ENCODE peak calls at places on chromosomes 13 and 19, in seven cellular contexts. T, G, D, S, E, I and H are unnamed samples.

GRCh38 chr19:46218160-46218559 is 11.4 kb upstream of the IGFL1 start:
- DNase-seq in T (no peak), G (no peak), D (no peak), S (no peak), E (no peak), I (no peak), H (peak)

GRCh38 chr13:46675016-46675415 is 121.9 kb downstream of the ESD start:
- DNase-seq in T (no peak), G (no peak), D (no peak), S (no peak), E (no peak), I (no peak), H (no peak)

GRCh38 chr19:16118489-16119033 is 6.9 kb downstream of the RAB8A start:
- DNase-seq in T (no peak), G (no peak), D (no peak), S (no peak), E (no peak), I (no peak), H (no peak)

GRCh38 chr13:92187378-92187989 is 789.1 kb downstream of the GPC5 start:
- DNase-seq in T (no peak), G (no peak), D (no peak), S (peak), E (peak), I (no peak), H (peak)

GRCh38 chr19:29275266-29275665 is 62.3 kb upstream of the UQCRFS1 start:
- DNase-seq in T (peak), G (no peak), D (no peak), S (no peak), E (no peak), I (no peak), H (no peak)

GRCh38 chr19:1315470-1316166 is 29.9 kb downstream of the EFNA2 start:
- DNase-seq in T (no peak), G (peak), D (peak), S (peak), E (peak), I (peak), H (peak)

GRCh38 chr13:90872491-90873025 is 474.9 kb upstream of the MIR17HG start:
- DNase-seq in T (no peak), G (no peak), D (no peak), S (no peak), E (no peak), I (no peak), H (no peak)

GRCh38 chr19:11639245-11639601 is 41.9 kb downstream of the ZNF627 start:
- DNase-seq in T (no peak), G (no peak), D (no peak), S (no peak), E (no peak), I (no peak), H (no peak)

GRCh38 chr13:30398601-30399072 is 23.7 kb upstream of the UBE2L5 start:
- DNase-seq in T (no peak), G (no peak), D (peak), S (no peak), E (peak), I (no peak), H (peak)

GRCh38 chr19:42198676-42199439 is 18.6 kb downstream of the DEDD2 start:
- DNase-seq in T (no peak), G (no peak), D (no peak), S (no peak), E (no peak), I (no peak), H (no peak)

GRCh38 chr13:49183672-49184315 is 36.3 kb upstream of the MLNR start:
- DNase-seq in T (no peak), G (no peak), D (no peak), S (no peak), E (no peak), I (no peak), H (peak)

GRCh38 chr19:24029941-24030636 is 56.9 kb upstream of the ZNF254 start:
- DNase-seq in T (no peak), G (no peak), D (no peak), S (no peak), E (no peak), I (no peak), H (no peak)

GRCh38 chr19:38005224-38005614 is 98.2 kb downstream of the SIPA1L3 start:
- DNase-seq in T (peak), G (no peak), D (no peak), S (no peak), E (no peak), I (no peak), H (no peak)

GRCh38 chr19:45179063-45179847 is 671 bp downstream of the BLOC1S3 start:
- DNase-seq in T (no peak), G (peak), D (peak), S (no peak), E (peak), I (no peak), H (peak)

GRCh38 chr19:21022996-21023395 is 2.5 kb downstream of the ZNF430 start:
- DNase-seq in T (no peak), G (no peak), D (no peak), S (no peak), E (peak), I (no peak), H (peak)

GRCh38 chr13:45718063-45718462 is 15.9 kb downstream of the CBY2 start:
- DNase-seq in T (no peak), G (no peak), D (no peak), S (peak), E (peak), I (no peak), H (peak)

GRCh38 chr13:104310861-104311260 is 1244.6 kb upstream of the SLC10A2 start:
- DNase-seq in T (no peak), G (no peak), D (no peak), S (no peak), E (no peak), I (no peak), H (no peak)

GRCh38 chr19:27975419-27976005 is 1237.4 kb downstream of the UQCRFS1 start:
- DNase-seq in T (no peak), G (no peak), D (no peak), S (no peak), E (no peak), I (no peak), H (no peak)

GRCh38 chr19:7179917-7180306 is 110.4 kb downstream of the ZNF557 start:
- DNase-seq in T (no peak), G (no peak), D (no peak), S (no peak), E (no peak), I (no peak), H (no peak)

GRCh38 chr19:10433131-10433536 is 12.8 kb downstream of the PDE4A start:
- DNase-seq in T (no peak), G (no peak), D (no peak), S (no peak), E (no peak), I (no peak), H (no peak)

GRCh38 chr19:35038623-35039512 is 2.7 kb upstream of the HPN start:
- DNase-seq in T (no peak), G (no peak), D (no peak), S (no peak), E (peak), I (peak), H (no peak)

GRCh38 chr13:107993239-107993948 is 221.9 kb downstream of the LIG4 start:
- DNase-seq in T (no peak), G (no peak), D (no peak), S (no peak), E (no peak), I (no peak), H (no peak)

GRCh38 chr19:31572671-31573298 is 223.5 kb upstream of the TSHZ3 start:
- DNase-seq in T (peak), G (no peak), D (no peak), S (no peak), E (no peak), I (no peak), H (no peak)

GRCh38 chr19:2492870-2493269 is 16.9 kb downstream of the GADD45B start:
- DNase-seq in T (no peak), G (no peak), D (no peak), S (no peak), E (no peak), I (no peak), H (no peak)

GRCh38 chr19:17641181-17641580 is 47.0 kb downstream of the UNC13A start:
- DNase-seq in T (no peak), G (no peak), D (no peak), S (no peak), E (no peak), I (no peak), H (no peak)

GRCh38 chr19:47005873-47006272 is 13.8 kb upstream of the NPAS1 start:
- DNase-seq in T (no peak), G (no peak), D (no peak), S (no peak), E (no peak), I (no peak), H (no peak)

GRCh38 chr19:58559275-58560006 is 1.0 kb upstream of the UBE2M start:
- DNase-seq in T (peak), G (peak), D (peak), S (peak), E (peak), I (peak), H (peak)

GRCh38 chr19:38596057-38596981 is 21.4 kb downstream of the MAP4K1 start:
- DNase-seq in T (no peak), G (no peak), D (peak), S (peak), E (no peak), I (no peak), H (no peak)

GRCh38 chr19:18861235-18861634 is 29.5 kb downstream of the UPF1 start:
- DNase-seq in T (no peak), G (no peak), D (no peak), S (no peak), E (no peak), I (no peak), H (no peak)

GRCh38 chr13:70388935-70389334 is 280.7 kb upstream of the KLHL1 start:
- DNase-seq in T (no peak), G (no peak), D (no peak), S (no peak), E (no peak), I (no peak), H (no peak)

GRCh38 chr13:84917252-84917878 is 881.9 kb downstream of the SLITRK6 start:
- DNase-seq in T (no peak), G (no peak), D (no peak), S (no peak), E (peak), I (no peak), H (peak)

GRCh38 chr13:20713751-20714150 is 10.3 kb downstream of the IL17D start:
- DNase-seq in T (no peak), G (no peak), D (peak), S (no peak), E (peak), I (no peak), H (peak)

GRCh38 chr13:28763887-28764286 is 45.1 kb upstream of the SLC46A3 start:
- DNase-seq in T (no peak), G (no peak), D (no peak), S (no peak), E (no peak), I (no peak), H (no peak)

DNA sequence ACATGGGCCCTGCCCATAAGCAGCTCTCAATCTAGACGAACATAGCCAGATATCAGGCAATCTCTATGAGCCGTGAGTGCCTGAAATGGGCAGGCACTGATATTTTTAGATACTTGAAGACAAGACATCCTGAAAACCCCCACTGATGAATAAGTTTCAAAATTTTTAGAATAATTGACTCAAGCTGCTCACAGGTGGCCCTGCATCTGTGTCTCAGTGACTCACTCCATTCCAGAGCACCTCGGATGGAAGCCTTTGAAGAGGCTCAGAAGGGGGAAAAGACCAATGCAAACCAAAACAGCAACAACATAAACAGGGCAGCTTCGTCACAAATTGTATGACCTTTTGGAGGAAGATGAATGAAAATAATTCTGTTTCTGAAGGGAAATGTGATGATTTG is 42.8 kb upstream of the SLC46A3 start:
- DNase-seq in T (no peak), G (no peak), D (no peak), S (no peak), E (peak), I (no peak), H (peak)
- TF ChIP-seq CTCF in T (no peak), G (no peak), D (no peak), S (no peak), E (no peak), I (no peak), H (no peak)

GRCh38 chr13:111202149-111202548 is 87.0 kb downstream of the ARHGEF7 start:
- DNase-seq in T (no peak), G (no peak), D (no peak), S (no peak), E (no peak), I (no peak), H (peak)
- H3K4me3 ChIP-seq in T (no peak), G (no peak), D (no peak), S (no peak), E (no peak), I (peak), H (no peak)

GRCh38 chr19:5503598-5503997 is 48.4 kb downstream of the ZNRF4 start:
- DNase-seq in T (no peak), G (no peak), D (no peak), S (no peak), E (no peak), I (no peak), H (no peak)
- TF ChIP-seq CTCF in T (no peak), G (no peak), D (no peak), S (no peak), E (no peak), I (no peak), H (peak)

GRCh38 chr13:101529419-101529818 is 76.9 kb downstream of the ITGBL1 start:
- DNase-seq in T (no peak), G (no peak), D (no peak), S (no peak), E (peak), I (no peak), H (peak)

GRCh38 chr13:101523154-101523669 is 70.7 kb downstream of the ITGBL1 start:
- DNase-seq in T (no peak), G (no peak), D (no peak), S (no peak), E (no peak), I (no peak), H (no peak)

GRCh38 chr13:101530293-101530692 is 77.8 kb downstream of the ITGBL1 start:
- DNase-seq in T (no peak), G (no peak), D (no peak), S (no peak), E (peak), I (no peak), H (no peak)

GRCh38 chr13:101523732-101524131 is 71.3 kb downstream of the ITGBL1 start:
- DNase-seq in T (no peak), G (no peak), D (peak), S (no peak), E (peak), I (no peak), H (peak)

GRCh38 chr13:101527130-101527529 is 74.7 kb downstream of the ITGBL1 start:
- DNase-seq in T (no peak), G (no peak), D (no peak), S (no peak), E (no peak), I (no peak), H (no peak)
- H3K4me3 ChIP-seq in T (no peak), G (no peak), D (no peak), S (no peak), E (no peak), I (no peak), H (no peak)

GRCh38 chr13:113845055-113845454 is 18.8 kb downstream of the GAS6 start:
- DNase-seq in T (no peak), G (no peak), D (no peak), S (no peak), E (no peak), I (peak), H (no peak)

GRCh38 chr13:113845723-113846638 is 17.9 kb downstream of the GAS6 start:
- DNase-seq in T (no peak), G (no peak), D (no peak), S (no peak), E (no peak), I (no peak), H (no peak)

GRCh38 chr13:113843063-113843654 is 20.7 kb downstream of the GAS6 start:
- DNase-seq in T (no peak), G (no peak), D (no peak), S (no peak), E (no peak), I (peak), H (no peak)

GRCh38 chr13:113842336-113843062 is 21.4 kb downstream of the GAS6 start:
- DNase-seq in T (no peak), G (no peak), D (no peak), S (no peak), E (no peak), I (peak), H (no peak)

GRCh38 chr13:113843864-113844556 is 19.9 kb downstream of the GAS6 start:
- DNase-seq in T (no peak), G (no peak), D (no peak), S (no peak), E (no peak), I (peak), H (no peak)
- TF ChIP-seq CTCF in T (no peak), G (no peak), D (no peak), S (no peak), E (no peak), I (no peak), H (no peak)

DNA sequence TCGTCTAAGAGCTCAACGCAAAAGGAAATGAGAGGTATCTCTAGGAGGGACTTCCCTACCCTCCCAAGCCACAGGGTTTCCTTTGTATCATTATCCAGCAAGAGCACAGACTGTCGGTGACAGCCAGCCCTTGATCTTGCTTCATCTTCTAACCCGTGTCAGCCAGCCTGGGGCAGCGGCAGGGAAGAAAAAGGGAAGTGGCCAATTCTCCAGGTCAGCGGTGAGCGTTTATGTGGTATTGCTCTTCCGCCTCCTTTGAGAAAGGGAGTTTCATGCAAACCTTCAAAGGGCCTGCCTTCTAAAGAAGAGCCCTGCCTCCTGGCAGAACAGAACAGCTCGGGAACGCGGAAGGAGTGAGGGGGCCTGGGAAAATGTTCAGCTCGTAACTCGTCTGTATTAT is 41.9 kb downstream of the EFNB2 start:
- DNase-seq in T (no peak), G (no peak), D (no peak), S (no peak), E (no peak), I (no peak), H (no peak)
- H3K4me3 ChIP-seq in T (no peak), G (no peak), D (no peak), S (no peak), E (no peak), I (no peak), H (no peak)